ENCODE peak calls at places on chromosomes 1 and 21, in six cellular contexts. One of them, this sample, is unnamed.
A peak's percentile ranks its signal among the peaks of the same experiment; 100 is the strongest.

GRCh38 chr1:2478100-2478499 is 2.0 kb downstream of the PLCH2 start:
- DNase-seq in stimulated activated CD4-positive, alpha-beta T cell treated with anti-CD3 and anti-CD28 coated beads, Interleukin-4, amount 100 ng/mL, for 48 hours: no peak
- DNase-seq in CD4-positive, CD25-positive, alpha-beta regulatory T cell: no peak
- DNase-seq in fibroblast of the conjunctiva: no peak
- DNase-seq in WTC11: no peak
- DNase-seq in HT-29: no peak
- DNase-seq in this sample: no peak

GRCh38 chr1:30692201-30692947 is 31.0 kb downstream of the MATN1 start:
- DNase-seq in CD4-positive, CD25-positive, alpha-beta regulatory T cell: no peak
- DNase-seq in HT-29: no peak
- DNase-seq in fibroblast of the conjunctiva: no peak
- DNase-seq in stimulated activated CD4-positive, alpha-beta T cell treated with anti-CD3 and anti-CD28 coated beads, Interleukin-4, amount 100 ng/mL, for 48 hours: no peak
- DNase-seq in WTC11: no peak
- DNase-seq in this sample: no peak

GRCh38 chr1:160779662-160780397 is 16.1 kb upstream of the LY9 start:
- DNase-seq in WTC11: peak; percentile 84
- DNase-seq in HT-29: peak; percentile 57
- DNase-seq in CD4-positive, CD25-positive, alpha-beta regulatory T cell: no peak
- DNase-seq in stimulated activated CD4-positive, alpha-beta T cell treated with anti-CD3 and anti-CD28 coated beads, Interleukin-4, amount 100 ng/mL, for 48 hours: no peak
- DNase-seq in fibroblast of the conjunctiva: no peak
- DNase-seq in this sample: peak; percentile 65

GRCh38 chr1:119358661-119359060 is 9.9 kb upstream of the HAO2 start:
- DNase-seq in WTC11: no peak
- DNase-seq in CD4-positive, CD25-positive, alpha-beta regulatory T cell: no peak
- DNase-seq in HT-29: no peak
- DNase-seq in fibroblast of the conjunctiva: no peak
- DNase-seq in stimulated activated CD4-positive, alpha-beta T cell treated with anti-CD3 and anti-CD28 coated beads, Interleukin-4, amount 100 ng/mL, for 48 hours: no peak
- DNase-seq in this sample: no peak

GRCh38 chr1:121519042-121519755 is 334.4 kb downstream of the SRGAP2C start:
- DNase-seq in CD4-positive, CD25-positive, alpha-beta regulatory T cell: peak; percentile 71
- DNase-seq in stimulated activated CD4-positive, alpha-beta T cell treated with anti-CD3 and anti-CD28 coated beads, Interleukin-4, amount 100 ng/mL, for 48 hours: peak; percentile 76
- DNase-seq in fibroblast of the conjunctiva: no peak
- DNase-seq in HT-29: no peak
- DNase-seq in WTC11: peak; percentile 83
- DNase-seq in this sample: peak; percentile 70

GRCh38 chr1:110542730-110543129 is 23.8 kb upstream of the KCNA10 start:
- DNase-seq in CD4-positive, CD25-positive, alpha-beta regulatory T cell: no peak
- DNase-seq in stimulated activated CD4-positive, alpha-beta T cell treated with anti-CD3 and anti-CD28 coated beads, Interleukin-4, amount 100 ng/mL, for 48 hours: no peak
- DNase-seq in WTC11: no peak
- DNase-seq in fibroblast of the conjunctiva: peak; percentile 9
- DNase-seq in HT-29: peak; percentile 45
- DNase-seq in this sample: peak; percentile 16

GRCh38 chr1:178544531-178544930 is 31.6 kb downstream of the TEX35 start:
- DNase-seq in CD4-positive, CD25-positive, alpha-beta regulatory T cell: no peak
- DNase-seq in fibroblast of the conjunctiva: no peak
- DNase-seq in stimulated activated CD4-positive, alpha-beta T cell treated with anti-CD3 and anti-CD28 coated beads, Interleukin-4, amount 100 ng/mL, for 48 hours: no peak
- DNase-seq in WTC11: no peak
- DNase-seq in HT-29: no peak
- DNase-seq in this sample: no peak

GRCh38 chr1:56890229-56890628 is 35.6 kb downstream of the C8A start:
- DNase-seq in fibroblast of the conjunctiva: no peak
- DNase-seq in HT-29: no peak
- DNase-seq in CD4-positive, CD25-positive, alpha-beta regulatory T cell: no peak
- DNase-seq in WTC11: no peak
- DNase-seq in stimulated activated CD4-positive, alpha-beta T cell treated with anti-CD3 and anti-CD28 coated beads, Interleukin-4, amount 100 ng/mL, for 48 hours: no peak
- DNase-seq in this sample: no peak

GRCh38 chr21:43703068-43703880 is 15.7 kb upstream of the PDXK start:
- DNase-seq in HT-29: peak; percentile 53
- DNase-seq in fibroblast of the conjunctiva: peak; percentile 70
- DNase-seq in stimulated activated CD4-positive, alpha-beta T cell treated with anti-CD3 and anti-CD28 coated beads, Interleukin-4, amount 100 ng/mL, for 48 hours: no peak
- DNase-seq in CD4-positive, CD25-positive, alpha-beta regulatory T cell: no peak
- DNase-seq in WTC11: peak; percentile 58
- DNase-seq in this sample: no peak

GRCh38 chr1:6244401-6245054 is 549 bp downstream of the HES3 start:
- DNase-seq in HT-29: no peak
- DNase-seq in CD4-positive, CD25-positive, alpha-beta regulatory T cell: no peak
- DNase-seq in WTC11: no peak
- DNase-seq in stimulated activated CD4-positive, alpha-beta T cell treated with anti-CD3 and anti-CD28 coated beads, Interleukin-4, amount 100 ng/mL, for 48 hours: no peak
- DNase-seq in fibroblast of the conjunctiva: no peak
- DNase-seq in this sample: no peak

GRCh38 chr1:87436534-87436933 is 107.9 kb downstream of the LMO4 start:
- DNase-seq in CD4-positive, CD25-positive, alpha-beta regulatory T cell: no peak
- DNase-seq in fibroblast of the conjunctiva: no peak
- DNase-seq in stimulated activated CD4-positive, alpha-beta T cell treated with anti-CD3 and anti-CD28 coated beads, Interleukin-4, amount 100 ng/mL, for 48 hours: no peak
- DNase-seq in HT-29: no peak
- DNase-seq in WTC11: no peak
- DNase-seq in this sample: peak; percentile 42

GRCh38 chr1:165257969-165258459 is 98.5 kb downstream of the LMX1A start:
- DNase-seq in HT-29: peak; percentile 94
- DNase-seq in stimulated activated CD4-positive, alpha-beta T cell treated with anti-CD3 and anti-CD28 coated beads, Interleukin-4, amount 100 ng/mL, for 48 hours: peak; percentile 43
- DNase-seq in WTC11: peak; percentile 87
- DNase-seq in CD4-positive, CD25-positive, alpha-beta regulatory T cell: no peak
- DNase-seq in fibroblast of the conjunctiva: peak; percentile 54
- DNase-seq in this sample: peak; percentile 82

GRCh38 chr1:65149753-65150463 is 1.9 kb downstream of the AK4 start:
- DNase-seq in CD4-positive, CD25-positive, alpha-beta regulatory T cell: no peak
- DNase-seq in WTC11: no peak
- DNase-seq in stimulated activated CD4-positive, alpha-beta T cell treated with anti-CD3 and anti-CD28 coated beads, Interleukin-4, amount 100 ng/mL, for 48 hours: no peak
- DNase-seq in HT-29: no peak
- DNase-seq in fibroblast of the conjunctiva: no peak
- DNase-seq in this sample: no peak

GRCh38 chr1:176073524-176074157 is 133.4 kb downstream of the COP1 start:
- DNase-seq in fibroblast of the conjunctiva: peak; percentile 55
- DNase-seq in WTC11: peak; percentile 21
- DNase-seq in HT-29: peak; percentile 74
- DNase-seq in stimulated activated CD4-positive, alpha-beta T cell treated with anti-CD3 and anti-CD28 coated beads, Interleukin-4, amount 100 ng/mL, for 48 hours: no peak
- DNase-seq in CD4-positive, CD25-positive, alpha-beta regulatory T cell: no peak
- DNase-seq in this sample: peak; percentile 53

GRCh38 chr1:77360256-77360655 is 78.4 kb downstream of the AK5 start:
- DNase-seq in HT-29: no peak
- DNase-seq in CD4-positive, CD25-positive, alpha-beta regulatory T cell: no peak
- DNase-seq in fibroblast of the conjunctiva: no peak
- DNase-seq in WTC11: no peak
- DNase-seq in stimulated activated CD4-positive, alpha-beta T cell treated with anti-CD3 and anti-CD28 coated beads, Interleukin-4, amount 100 ng/mL, for 48 hours: no peak
- DNase-seq in this sample: no peak

GRCh38 chr1:74650561-74650960 is 23.0 kb downstream of the ERICH3 start:
- DNase-seq in HT-29: no peak
- DNase-seq in fibroblast of the conjunctiva: no peak
- DNase-seq in CD4-positive, CD25-positive, alpha-beta regulatory T cell: no peak
- DNase-seq in stimulated activated CD4-positive, alpha-beta T cell treated with anti-CD3 and anti-CD28 coated beads, Interleukin-4, amount 100 ng/mL, for 48 hours: no peak
- DNase-seq in WTC11: no peak
- DNase-seq in this sample: no peak

This sample was measured in Calu3.